ENCODE peak calls at places on chromosomes 16 and 17, in six cellular contexts. One of them, this sample, is unnamed.

GRCh38 chr17:82980632-82981031 is 98.8 kb upstream of the METRNL start:
- DNase-seq in NCI-H1417: no peak
- DNase-seq in NCI-H146: no peak
- DNase-seq in psoas muscle: no peak
- DNase-seq in HepG2: no peak
- DNase-seq in hypothalamus: no peak
- DNase-seq in this sample: no peak

GRCh38 chr17:4006745-4007211 is 42.5 kb upstream of the ATP2A3 start:
- DNase-seq in NCI-H1417: no peak
- DNase-seq in NCI-H146: no peak
- DNase-seq in psoas muscle: no peak
- DNase-seq in HepG2: no peak
- DNase-seq in hypothalamus: no peak
- DNase-seq in this sample: no peak

GRCh38 chr17:17641621-17642409 is 39.4 kb upstream of the RAI1 start:
- DNase-seq in NCI-H1417: peak; percentile 67
- DNase-seq in NCI-H146: peak; percentile 76
- DNase-seq in psoas muscle: peak; percentile 78
- DNase-seq in HepG2: peak; percentile 74
- DNase-seq in hypothalamus: peak; percentile 48
- DNase-seq in this sample: peak; percentile 89

GRCh38 chr17:51371732-51372151 is 111.4 kb downstream of the UTP18 start:
- DNase-seq in NCI-H1417: peak; percentile 58
- DNase-seq in NCI-H146: peak; percentile 50
- DNase-seq in psoas muscle: no peak
- DNase-seq in HepG2: peak; percentile 69
- DNase-seq in hypothalamus: peak; percentile 27
- DNase-seq in this sample: peak; percentile 66

GRCh38 chr17:77365584-77366186 is 224.9 kb downstream of the SEC14L1 start:
- DNase-seq in NCI-H1417: peak; percentile 63
- DNase-seq in NCI-H146: peak; percentile 77
- DNase-seq in psoas muscle: peak; percentile 80
- DNase-seq in HepG2: no peak
- DNase-seq in hypothalamus: no peak
- DNase-seq in this sample: peak; percentile 50

GRCh38 chr16:56965939-56966515 is 4.3 kb downstream of the CETP start:
- DNase-seq in NCI-H1417: no peak
- DNase-seq in NCI-H146: no peak
- DNase-seq in psoas muscle: no peak
- DNase-seq in HepG2: no peak
- DNase-seq in hypothalamus: no peak
- DNase-seq in this sample: no peak

GRCh38 chr17:12348476-12348875 is 317.2 kb upstream of the MYOCD start:
- DNase-seq in NCI-H1417: no peak
- DNase-seq in NCI-H146: no peak
- DNase-seq in psoas muscle: no peak
- DNase-seq in HepG2: no peak
- DNase-seq in hypothalamus: no peak
- DNase-seq in this sample: no peak

GRCh38 chr17:34443832-34444469 is 80.9 kb upstream of the CCL1 start:
- DNase-seq in NCI-H1417: peak; percentile 40
- DNase-seq in NCI-H146: peak; percentile 4
- DNase-seq in psoas muscle: no peak
- DNase-seq in HepG2: peak; percentile 9
- DNase-seq in hypothalamus: no peak
- DNase-seq in this sample: peak; percentile 79

GRCh38 chr17:45143767-45144198 is 4.5 kb upstream of the HEXIM1 start:
- DNase-seq in NCI-H1417: no peak
- DNase-seq in NCI-H146: no peak
- DNase-seq in psoas muscle: peak; percentile 94
- DNase-seq in HepG2: no peak
- DNase-seq in hypothalamus: peak; percentile 47
- DNase-seq in this sample: peak; percentile 46

GRCh38 chr16:87844374-87844733 is 25.0 kb downstream of the SLC7A5 start:
- DNase-seq in NCI-H1417: no peak
- DNase-seq in NCI-H146: no peak
- DNase-seq in psoas muscle: no peak
- DNase-seq in HepG2: no peak
- DNase-seq in hypothalamus: no peak
- DNase-seq in this sample: no peak

This sample was measured in posterior cingulate gyrus.